ENCODE peak calls at places on chromosomes 5 and 9, in six cellular contexts. One of them, this sample, is unnamed.

GRCh38 chr5:143693691-143694252 is 118.2 kb upstream of the HMHB1 start:
- DNase-seq in esophagus squamous epithelium: no peak
- DNase-seq in endothelial cell of umbilical vein: peak
- DNase-seq in pancreas: no peak
- DNase-seq in brain microvascular endothelial cell: no peak
- DNase-seq in HL-60: no peak
- DNase-seq in this sample: no peak

GRCh38 chr5:14153932-14154646 is 10.9 kb downstream of the TRIO start:
- DNase-seq in esophagus squamous epithelium: no peak
- DNase-seq in endothelial cell of umbilical vein: peak
- DNase-seq in pancreas: no peak
- DNase-seq in brain microvascular endothelial cell: peak
- DNase-seq in HL-60: no peak
- DNase-seq in this sample: peak

GRCh38 chr9:125361837-125362531 is 100.4 kb downstream of the GAPVD1 start:
- DNase-seq in esophagus squamous epithelium: no peak
- DNase-seq in endothelial cell of umbilical vein: peak
- DNase-seq in pancreas: no peak
- DNase-seq in brain microvascular endothelial cell: peak
- DNase-seq in HL-60: no peak
- DNase-seq in this sample: no peak

GRCh38 chr5:170178814-170179213 is 54.0 kb upstream of the C5orf58 start:
- DNase-seq in esophagus squamous epithelium: no peak
- DNase-seq in endothelial cell of umbilical vein: no peak
- DNase-seq in pancreas: no peak
- DNase-seq in brain microvascular endothelial cell: no peak
- DNase-seq in HL-60: no peak
- DNase-seq in this sample: no peak

GRCh38 chr5:6722015-6722414 is 8.8 kb downstream of the TENT4A start:
- DNase-seq in esophagus squamous epithelium: no peak
- DNase-seq in endothelial cell of umbilical vein: peak
- DNase-seq in pancreas: no peak
- DNase-seq in brain microvascular endothelial cell: no peak
- DNase-seq in HL-60: no peak
- DNase-seq in this sample: no peak

GRCh38 chr9:136296434-136297015 is 7.4 kb downstream of the CCDC187 start:
- DNase-seq in esophagus squamous epithelium: no peak
- DNase-seq in endothelial cell of umbilical vein: no peak
- DNase-seq in pancreas: no peak
- DNase-seq in brain microvascular endothelial cell: no peak
- DNase-seq in HL-60: no peak
- DNase-seq in this sample: no peak

GRCh38 chr5:15683332-15683731 is 183.4 kb downstream of the FBXL7 start:
- DNase-seq in esophagus squamous epithelium: no peak
- DNase-seq in endothelial cell of umbilical vein: peak
- DNase-seq in pancreas: no peak
- DNase-seq in brain microvascular endothelial cell: peak
- DNase-seq in HL-60: no peak
- DNase-seq in this sample: no peak

GRCh38 chr9:92489209-92489608 is 6.9 kb upstream of the ASPN start:
- DNase-seq in esophagus squamous epithelium: no peak
- DNase-seq in endothelial cell of umbilical vein: no peak
- DNase-seq in pancreas: no peak
- DNase-seq in brain microvascular endothelial cell: no peak
- DNase-seq in HL-60: no peak
- DNase-seq in this sample: no peak

GRCh38 chr5:124746916-124747769 is 704 bp upstream of the ZNF608 start:
- DNase-seq in esophagus squamous epithelium: peak
- DNase-seq in endothelial cell of umbilical vein: peak
- DNase-seq in pancreas: peak
- DNase-seq in brain microvascular endothelial cell: peak
- DNase-seq in HL-60: no peak
- DNase-seq in this sample: peak

GRCh38 chr9:79693750-79694149 is 122.0 kb downstream of the TLE4 start:
- DNase-seq in esophagus squamous epithelium: no peak
- DNase-seq in endothelial cell of umbilical vein: no peak
- DNase-seq in pancreas: no peak
- DNase-seq in brain microvascular endothelial cell: no peak
- DNase-seq in HL-60: no peak
- DNase-seq in this sample: no peak

DNA sequence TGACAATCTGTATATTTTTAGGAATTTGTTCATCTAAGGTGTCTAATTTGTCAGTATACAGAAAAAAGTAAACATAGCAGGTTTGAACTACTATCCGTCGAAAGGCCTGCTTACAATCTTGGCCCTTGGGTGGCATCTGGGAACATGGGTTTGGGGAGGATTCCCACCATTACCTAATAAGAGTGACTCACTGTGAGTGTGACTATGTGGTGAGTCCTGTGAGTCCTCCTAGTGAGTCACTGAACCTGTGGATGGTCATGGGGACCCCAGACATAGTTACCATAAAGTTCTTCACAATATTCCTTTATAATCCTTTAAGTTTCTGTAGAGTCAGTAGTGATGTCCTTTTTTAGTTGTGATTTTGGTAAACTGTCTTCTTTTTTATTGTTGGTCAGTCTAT is 37.0 kb downstream of the RNF130 start:
- DNase-seq in esophagus squamous epithelium: no peak
- DNase-seq in endothelial cell of umbilical vein: no peak
- DNase-seq in pancreas: no peak
- DNase-seq in brain microvascular endothelial cell: peak
- DNase-seq in HL-60: no peak
- DNase-seq in this sample: no peak
- TF ChIP-seq CTCF in esophagus squamous epithelium: no peak
- TF ChIP-seq CTCF in endothelial cell of umbilical vein: no peak
- TF ChIP-seq CTCF in pancreas: no peak
- TF ChIP-seq CTCF in brain microvascular endothelial cell: no peak
- TF ChIP-seq CTCF in HL-60: no peak
- TF ChIP-seq CTCF in this sample: no peak

GRCh38 chr5:173330151-173330855 is 2.1 kb upstream of the STC2 start:
- DNase-seq in esophagus squamous epithelium: no peak
- DNase-seq in endothelial cell of umbilical vein: no peak
- DNase-seq in pancreas: no peak
- DNase-seq in brain microvascular endothelial cell: no peak
- DNase-seq in HL-60: no peak
- DNase-seq in this sample: no peak
- H3K4me3 ChIP-seq in esophagus squamous epithelium: no peak
- H3K4me3 ChIP-seq in endothelial cell of umbilical vein: no peak
- H3K4me3 ChIP-seq in pancreas: no peak
- H3K4me3 ChIP-seq in brain microvascular endothelial cell: peak
- H3K4me3 ChIP-seq in HL-60: no peak
- H3K4me3 ChIP-seq in this sample: peak

DNA sequence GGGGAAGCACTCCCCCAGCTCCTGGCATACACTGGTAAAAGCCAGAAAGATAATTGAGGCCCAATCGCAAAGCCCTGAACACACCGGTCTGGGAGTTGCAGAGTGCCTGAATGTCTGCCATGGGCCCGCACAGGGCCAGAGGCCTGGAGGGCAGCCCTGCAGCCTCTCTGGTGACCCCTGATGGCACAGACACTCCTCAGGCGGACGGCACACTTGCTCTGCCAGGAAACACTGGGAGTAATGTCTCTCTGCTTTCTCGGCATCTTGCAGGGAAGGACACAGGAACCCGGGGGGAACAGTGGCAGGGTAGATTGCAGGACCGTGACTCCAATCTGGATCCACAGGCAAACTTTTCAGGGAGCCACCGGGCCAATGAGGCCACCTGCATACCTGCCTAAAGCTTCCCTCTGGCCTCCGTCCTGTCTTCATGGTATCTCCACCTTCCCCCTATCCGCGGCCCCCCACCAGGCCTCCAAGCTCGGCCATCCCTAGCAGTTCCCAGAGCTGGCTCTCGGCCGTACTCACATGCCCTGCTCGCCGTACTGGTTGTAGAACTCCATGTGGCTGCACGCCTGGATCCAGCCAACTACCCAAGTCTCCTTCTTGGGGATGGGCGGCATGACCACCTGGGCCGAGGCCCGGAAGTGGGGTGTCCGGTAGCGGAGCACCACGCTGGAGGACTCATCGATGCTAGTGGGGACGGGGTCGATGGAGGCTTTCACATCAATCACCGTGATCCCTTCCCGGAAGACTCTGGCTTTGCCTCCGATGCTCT is 791 bp downstream of the FAM78A start:
- DNase-seq in esophagus squamous epithelium: no peak
- DNase-seq in endothelial cell of umbilical vein: peak
- DNase-seq in pancreas: no peak
- DNase-seq in brain microvascular endothelial cell: no peak
- DNase-seq in HL-60: peak
- DNase-seq in this sample: no peak
- H3K27ac ChIP-seq in esophagus squamous epithelium: peak
- H3K27ac ChIP-seq in endothelial cell of umbilical vein: peak
- H3K27ac ChIP-seq in pancreas: no peak
- H3K27ac ChIP-seq in brain microvascular endothelial cell: no peak
- H3K27ac ChIP-seq in HL-60: peak
- H3K27ac ChIP-seq in this sample: peak

GRCh38 chr9:31140316-31140715 is 1244.1 kb upstream of the ACO1 start:
- DNase-seq in esophagus squamous epithelium: no peak
- DNase-seq in endothelial cell of umbilical vein: no peak
- DNase-seq in pancreas: no peak
- DNase-seq in brain microvascular endothelial cell: no peak
- DNase-seq in HL-60: no peak
- DNase-seq in this sample: no peak
- TF ChIP-seq CTCF in esophagus squamous epithelium: no peak
- TF ChIP-seq CTCF in endothelial cell of umbilical vein: no peak
- TF ChIP-seq CTCF in pancreas: peak
- TF ChIP-seq CTCF in brain microvascular endothelial cell: peak
- TF ChIP-seq CTCF in HL-60: no peak
- TF ChIP-seq CTCF in this sample: no peak

GRCh38 chr5:139646912-139647391 is 1.2 kb upstream of the CXXC5 start:
- DNase-seq in esophagus squamous epithelium: no peak
- DNase-seq in endothelial cell of umbilical vein: no peak
- DNase-seq in pancreas: peak
- DNase-seq in brain microvascular endothelial cell: no peak
- DNase-seq in HL-60: no peak
- DNase-seq in this sample: peak

GRCh38 chr5:139650031-139650688 is 2.0 kb downstream of the CXXC5 start:
- DNase-seq in esophagus squamous epithelium: no peak
- DNase-seq in endothelial cell of umbilical vein: no peak
- DNase-seq in pancreas: no peak
- DNase-seq in brain microvascular endothelial cell: no peak
- DNase-seq in HL-60: no peak
- DNase-seq in this sample: no peak

GRCh38 chr5:139649082-139649991 is 1.2 kb downstream of the CXXC5 start:
- DNase-seq in esophagus squamous epithelium: no peak
- DNase-seq in endothelial cell of umbilical vein: no peak
- DNase-seq in pancreas: peak
- DNase-seq in brain microvascular endothelial cell: no peak
- DNase-seq in HL-60: no peak
- DNase-seq in this sample: no peak

GRCh38 chr5:139647406-139648204 is 544 bp upstream of the CXXC5 start:
- DNase-seq in esophagus squamous epithelium: no peak
- DNase-seq in endothelial cell of umbilical vein: no peak
- DNase-seq in pancreas: peak
- DNase-seq in brain microvascular endothelial cell: no peak
- DNase-seq in HL-60: no peak
- DNase-seq in this sample: no peak

DNA sequence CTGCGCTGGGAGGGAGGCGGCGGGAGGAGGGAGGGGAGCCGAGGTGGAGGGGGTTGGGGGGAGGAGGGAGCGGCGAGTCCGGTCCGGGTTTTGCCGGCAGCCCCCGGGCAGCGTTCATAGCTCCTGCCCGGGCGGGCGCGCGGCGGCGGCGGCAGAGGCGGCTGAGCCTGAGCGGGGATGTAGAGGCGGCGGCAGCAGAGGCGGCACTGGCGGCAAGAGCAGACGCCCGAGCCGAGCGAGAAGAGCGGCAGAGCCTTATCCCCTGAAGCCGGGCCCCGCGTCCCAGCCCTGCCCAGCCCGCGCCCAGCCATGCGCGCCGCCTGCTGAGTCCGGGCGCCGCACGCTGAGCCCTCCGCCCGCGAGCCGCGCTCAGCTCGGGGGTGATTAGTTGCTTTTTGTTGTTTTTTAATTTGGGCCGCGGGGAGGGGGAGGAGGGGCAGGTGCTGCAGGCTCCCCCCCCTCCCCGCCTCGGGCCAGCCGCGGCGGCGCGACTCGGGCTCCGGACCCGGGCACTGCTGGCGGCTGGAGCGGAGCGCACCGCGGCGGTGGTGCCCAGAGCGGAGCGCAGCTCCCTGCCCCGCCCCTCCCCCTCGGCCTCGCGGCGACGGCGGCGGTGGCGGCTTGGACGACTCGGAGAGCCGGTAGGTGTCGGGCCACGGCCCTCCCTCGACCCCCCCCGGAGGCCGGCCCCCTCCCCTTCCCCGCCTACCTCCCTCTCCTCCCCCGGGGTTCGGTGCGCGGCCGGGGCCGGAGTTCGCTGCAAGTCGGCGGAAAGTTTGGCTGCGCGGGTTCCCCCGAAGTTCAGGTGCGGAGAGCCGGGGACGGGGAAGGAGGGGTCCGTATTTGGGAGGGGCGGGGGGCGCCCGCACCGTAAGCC is at the start of gene CXXC5:
- DNase-seq in esophagus squamous epithelium: no peak
- DNase-seq in endothelial cell of umbilical vein: peak
- DNase-seq in pancreas: peak
- DNase-seq in brain microvascular endothelial cell: peak
- DNase-seq in HL-60: no peak
- DNase-seq in this sample: peak
- H3K4me3 ChIP-seq in esophagus squamous epithelium: peak
- H3K4me3 ChIP-seq in endothelial cell of umbilical vein: peak
- H3K4me3 ChIP-seq in pancreas: peak
- H3K4me3 ChIP-seq in brain microvascular endothelial cell: peak
- H3K4me3 ChIP-seq in HL-60: peak
- H3K4me3 ChIP-seq in this sample: peak

DNA sequence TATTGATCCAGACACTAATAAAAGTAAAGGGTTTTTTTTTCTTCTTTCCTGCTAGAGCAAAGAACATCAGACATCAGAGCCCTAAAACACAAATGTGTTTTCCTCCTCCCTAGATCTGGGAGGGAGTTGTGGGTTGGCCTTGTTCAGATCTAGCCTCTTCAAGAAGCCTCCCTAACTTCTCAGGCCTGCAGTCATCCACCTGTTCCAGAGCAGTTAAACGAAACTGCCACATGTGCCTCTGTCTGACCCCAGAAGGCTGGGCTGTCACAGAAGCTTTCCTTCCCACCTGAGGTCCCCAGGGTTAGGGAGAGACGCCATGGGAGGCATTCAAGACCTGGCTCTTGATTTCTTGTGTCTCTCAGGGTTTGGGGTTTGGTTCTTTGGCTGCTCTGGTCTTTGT is 87.0 kb downstream of the DAB2IP start:
- DNase-seq in esophagus squamous epithelium: no peak
- DNase-seq in endothelial cell of umbilical vein: no peak
- DNase-seq in pancreas: no peak
- DNase-seq in brain microvascular endothelial cell: no peak
- DNase-seq in HL-60: no peak
- DNase-seq in this sample: no peak
- H3K27ac ChIP-seq in esophagus squamous epithelium: peak
- H3K27ac ChIP-seq in endothelial cell of umbilical vein: no peak
- H3K27ac ChIP-seq in pancreas: no peak
- H3K27ac ChIP-seq in brain microvascular endothelial cell: no peak
- H3K27ac ChIP-seq in HL-60: no peak
- H3K27ac ChIP-seq in this sample: peak

DNA sequence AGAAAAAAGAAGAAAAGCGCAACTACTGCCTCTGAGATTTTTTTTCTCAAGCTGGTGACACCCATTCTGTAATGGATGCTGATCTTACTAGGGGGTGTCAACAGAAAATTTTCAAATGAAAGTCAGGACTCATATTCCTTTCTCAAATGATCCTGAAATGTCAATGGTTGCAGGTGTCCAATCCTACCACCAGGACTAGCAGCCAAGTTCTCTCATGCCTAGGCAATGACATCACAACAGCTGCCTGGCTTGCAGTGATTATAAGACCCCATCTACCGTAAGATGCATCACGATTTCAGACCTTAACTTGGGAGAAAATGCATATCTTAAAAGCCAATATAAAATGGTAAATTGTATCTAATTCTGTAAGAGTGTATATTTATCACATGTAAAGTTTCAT is 104.6 kb downstream of the DENND1A start:
- DNase-seq in esophagus squamous epithelium: no peak
- DNase-seq in endothelial cell of umbilical vein: no peak
- DNase-seq in pancreas: no peak
- DNase-seq in brain microvascular endothelial cell: peak
- DNase-seq in HL-60: no peak
- DNase-seq in this sample: no peak
- TF ChIP-seq CTCF in esophagus squamous epithelium: no peak
- TF ChIP-seq CTCF in endothelial cell of umbilical vein: no peak
- TF ChIP-seq CTCF in pancreas: no peak
- TF ChIP-seq CTCF in brain microvascular endothelial cell: peak
- TF ChIP-seq CTCF in HL-60: no peak
- TF ChIP-seq CTCF in this sample: no peak

This sample was measured in breast epithelium.